ENCODE peak calls at places on chromosomes 12 and 14, in seven cellular contexts. F is aorta; T is heart right ventricle; I is breast epithelium; R is CD4-positive, CD25-positive, alpha-beta regulatory T cell; W is K562; E is tibial artery. U is an unnamed sample.

GRCh38 chr14:85531141-85531593 is 1.2 kb downstream of the FLRT2 start:
- DNase-seq in E (no peak), T (peak; percentile 31), R (no peak), W (no peak), I (peak; percentile 52), F (peak; percentile 84), U (no peak)

GRCh38 chr14:71523630-71524320 is 408.5 kb upstream of the RGS6 start:
- DNase-seq in F (no peak), I (no peak), W (no peak), T (no peak), E (no peak), R (no peak), U (no peak)

GRCh38 chr14:95098984-95099599 is 58.2 kb downstream of the DICER1 start:
- DNase-seq in E (peak; percentile 65), R (peak; percentile 12), F (no peak), W (peak; percentile 66), I (peak; percentile 64), T (peak; percentile 57), U (peak; percentile 16)

GRCh38 chr12:26919216-26919555 is 18.6 kb downstream of the INTS13 start:
- DNase-seq in F (no peak), E (no peak), I (no peak), W (no peak), T (no peak), R (no peak), U (no peak)

GRCh38 chr12:68538722-68539614 is 71.7 kb upstream of the RAP1B start:
- DNase-seq in E (peak; percentile 55), T (peak; percentile 59), R (peak; percentile 32), F (peak; percentile 82), W (peak; percentile 49), I (no peak), U (no peak)

GRCh38 chr12:42421844-42422779 is 96.1 kb downstream of the PPHLN1 start:
- DNase-seq in W (peak; percentile 71), T (no peak), F (no peak), E (no peak), I (no peak), R (no peak), U (no peak)

GRCh38 chr12:63353559-63353958 is 202.6 kb upstream of the AVPR1A start:
- DNase-seq in T (no peak), F (no peak), R (no peak), I (no peak), W (no peak), E (no peak), U (no peak)

GRCh38 chr12:32586390-32586789 is 92.7 kb upstream of the DNM1L start:
- DNase-seq in W (no peak), T (no peak), I (no peak), R (no peak), E (no peak), F (no peak), U (no peak)

GRCh38 chr12:132559652-132560420 is 50.5 kb downstream of the LRCOL1 start:
- DNase-seq in E (no peak), R (peak; percentile 25), F (no peak), W (peak; percentile 81), I (no peak), T (peak; percentile 40), U (no peak)

GRCh38 chr14:53519137-53519536 is 366.0 kb upstream of the DDHD1 start:
- DNase-seq in F (no peak), R (no peak), T (no peak), W (no peak), E (no peak), I (no peak), U (no peak)

GRCh38 chr12:120640840-120641833 is 711 bp downstream of the CABP1 start:
- DNase-seq in I (no peak), T (peak; percentile 55), R (peak; percentile 52), E (no peak), F (peak; percentile 86), W (peak; percentile 70), U (peak; percentile 35)

GRCh38 chr14:104363891-104364760 is 215.4 kb upstream of the C14orf180 start:
- DNase-seq in T (no peak), R (no peak), E (no peak), I (peak; percentile 10), W (no peak), F (peak; percentile 45), U (no peak)

GRCh38 chr12:57993834-57994233 is 52.5 kb downstream of the ATP23 start:
- DNase-seq in T (no peak), W (no peak), F (no peak), I (no peak), R (no peak), E (no peak), U (no peak)

GRCh38 chr12:58000499-58000898 is 59.1 kb downstream of the ATP23 start:
- DNase-seq in W (no peak), E (no peak), R (no peak), I (no peak), T (no peak), F (no peak), U (no peak)

GRCh38 chr12:57993030-57993429 is 51.7 kb downstream of the ATP23 start:
- DNase-seq in E (no peak), R (no peak), I (no peak), F (no peak), T (no peak), W (no peak), U (no peak)

GRCh38 chr12:57996520-57996919 is 55.2 kb downstream of the ATP23 start:
- DNase-seq in R (no peak), W (no peak), I (no peak), E (no peak), F (no peak), T (no peak), U (no peak)

DNA sequence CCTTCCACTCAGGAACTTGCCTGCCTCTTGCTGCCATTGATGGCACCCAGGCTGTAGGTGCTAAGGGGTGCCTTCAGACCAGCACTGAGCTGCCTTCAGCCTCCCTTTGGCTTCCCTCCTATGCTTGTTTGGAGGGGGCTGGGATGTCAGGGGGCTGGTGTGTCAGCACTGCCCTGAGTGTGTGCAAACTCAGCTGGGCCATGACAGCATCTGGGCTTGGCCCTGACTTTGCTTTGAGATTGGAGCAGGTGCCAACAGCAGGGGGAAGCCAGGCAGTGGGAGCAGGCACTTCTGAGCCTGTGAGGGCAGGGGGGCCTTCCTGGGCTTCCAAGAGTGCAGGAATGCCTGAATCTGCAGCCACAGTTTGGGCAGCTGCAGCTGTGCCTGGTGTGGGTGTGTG is 56.9 kb downstream of the ATP23 start:
- DNase-seq in R (no peak), T (no peak), E (no peak), W (no peak), F (no peak), I (no peak), U (no peak)
- H3K9me3 ChIP-seq in R (peaks cover 18% of the 10 kb centered on the region), T (peaks cover 9% of the 10 kb centered on the region), E (peaks cover 41% of the 10 kb centered on the region), W (no peaks in the 10 kb centered on the region), F (peaks cover 16% of the 10 kb centered on the region), I (peaks cover 40% of the 10 kb centered on the region), U (peaks cover 4% of the 10 kb centered on the region)

GRCh38 chr14:106838991-106839769 is 1312.8 kb downstream of the TMEM121 start:
- DNase-seq in F (no peak), R (no peak), W (no peak), I (no peak), E (no peak), T (no peak), U (no peak)
- H3K9me3 ChIP-seq in F (no peaks in the 10 kb centered on the region), R (no peaks in the 10 kb centered on the region), W (no peaks in the 10 kb centered on the region), I (no peaks in the 10 kb centered on the region), E (no peaks in the 10 kb centered on the region), T (no peaks in the 10 kb centered on the region), U (no peaks in the 10 kb centered on the region)

GRCh38 chr12:70154087-70154486 is 89.1 kb upstream of the CNOT2 start:
- DNase-seq in T (no peak), R (no peak), E (no peak), W (no peak), I (no peak), F (no peak), U (no peak)
- H3K9me3 ChIP-seq in T (no peaks in the 10 kb centered on the region), R (peaks cover 10% of the 10 kb centered on the region), E (peaks cover 8% of the 10 kb centered on the region), W (peaks cover 7% of the 10 kb centered on the region), I (peaks cover 5% of the 10 kb centered on the region), F (no peaks in the 10 kb centered on the region), U (no peaks in the 10 kb centered on the region)

GRCh38 chr12:34403706-34404376 is 381.5 kb downstream of the ALG10 start:
- DNase-seq in I (peak; percentile 20), E (peak; percentile 2), W (no peak), F (peak; percentile 51), T (no peak), R (no peak), U (no peak)

GRCh38 chr12:34402899-34403705 is 380.8 kb downstream of the ALG10 start:
- DNase-seq in F (peak; percentile 60), I (peak; percentile 35), E (peak; percentile 16), R (no peak), T (peak; percentile 2), W (no peak), U (no peak)

GRCh38 chr12:34406228-34406995 is 384.1 kb downstream of the ALG10 start:
- DNase-seq in W (no peak), E (peak; percentile 12), F (peak; percentile 51), R (no peak), I (no peak), T (peak; percentile 1), U (no peak)

GRCh38 chr12:34405286-34406227 is 383.3 kb downstream of the ALG10 start:
- DNase-seq in T (peak; percentile 3), W (no peak), I (peak; percentile 30), F (peak; percentile 57), R (no peak), E (peak; percentile 2), U (peak; percentile 2)

DNA sequence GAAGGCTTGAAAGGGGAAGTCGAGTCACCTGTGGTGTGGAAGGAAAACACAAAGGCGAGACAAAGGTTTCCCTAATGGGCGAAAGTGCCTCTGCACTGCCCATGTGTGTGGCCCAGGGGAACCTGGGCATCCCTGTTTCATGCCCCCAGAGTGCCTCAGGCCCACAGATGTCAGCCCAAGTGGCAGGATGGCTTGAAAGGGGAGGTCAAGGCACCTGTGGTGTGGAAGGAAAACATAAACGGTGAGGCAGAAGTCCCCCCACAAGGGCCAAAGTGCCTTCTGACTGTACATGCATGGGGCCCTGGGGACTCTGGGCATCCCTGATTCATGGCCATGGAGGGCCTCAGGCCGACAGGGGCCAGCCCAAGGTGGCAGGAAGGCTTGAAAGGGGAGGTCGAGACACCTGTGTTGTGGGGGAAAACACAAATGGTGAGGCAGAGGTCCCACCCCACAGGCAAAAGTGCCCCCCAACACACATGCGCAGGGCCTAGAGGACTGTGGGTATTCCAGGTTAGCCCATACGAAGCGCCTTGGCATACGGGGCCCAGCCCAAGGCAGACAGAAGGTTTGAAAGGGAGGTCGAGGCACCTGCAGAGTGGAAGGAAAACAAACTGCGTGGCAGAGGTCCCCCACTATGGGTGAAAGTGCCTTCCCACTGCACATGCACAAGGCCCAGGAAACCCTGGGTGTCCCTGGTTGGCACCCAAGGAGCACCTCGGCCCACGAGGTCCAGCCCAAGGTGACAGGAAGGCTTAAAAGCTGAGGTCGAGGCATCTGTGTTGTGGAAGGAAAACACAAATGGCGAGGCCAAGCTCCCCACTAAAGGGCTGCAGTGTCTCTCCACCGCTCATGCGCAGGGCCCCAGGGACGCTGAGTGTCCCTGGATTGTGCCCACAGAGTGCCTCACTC is 382.3 kb downstream of the ALG10 start:
- DNase-seq in R (no peak), T (peak; percentile 2), W (no peak), E (peak; percentile 7), I (peak; percentile 22), F (peak; percentile 52), U (peak; percentile 5)
- H3K9me3 ChIP-seq in R (peaks cover 7% of the 10 kb centered on the region), T (peaks cover 12% of the 10 kb centered on the region), W (no peaks in the 10 kb centered on the region), E (peaks cover 60% of the 10 kb centered on the region), I (peaks cover 94% of the 10 kb centered on the region), F (peaks cover 11% of the 10 kb centered on the region), U (peaks cover 4% of the 10 kb centered on the region)